ENCODE peak calls at places on chromosomes 11 and 22, in nine cellular contexts. I is upper lobe of right lung, D is endodermal cell, A is foreskin fibroblast, N is fibroblast of lung, Y is coronary artery, K is astrocyte, U is BJ, L is choroid plexus epithelial cell. G is an unnamed sample.

GRCh38 chr11:129950319-129951034 is 52.2 kb downstream of the PRDM10 start:
- DNase-seq in K (peak; percentile 60), Y (no peak), A (peak; percentile 77), N (peak; percentile 88), D (no peak), L (peak; percentile 92), U (peak; percentile 8), I (no peak), G (peak; percentile 69)

GRCh38 chr22:48060266-48060665 is 1297.8 kb downstream of the TBC1D22A start:
- DNase-seq in U (no peak), N (no peak), D (no peak), Y (no peak), L (no peak), A (no peak), K (no peak), I (no peak), G (no peak)

GRCh38 chr11:36375348-36376314 is 79.5 kb downstream of the PRR5L start:
- DNase-seq in A (peak; percentile 21), D (peak; percentile 72), Y (no peak), U (no peak), I (no peak), N (no peak), K (no peak), L (peak; percentile 60), G (peak; percentile 34)

GRCh38 chr11:37502202-37502601 is 904.2 kb upstream of the RAG2 start:
- DNase-seq in A (peak; percentile 16), D (no peak), N (peak; percentile 36), L (peak; percentile 66), U (no peak), K (no peak), I (no peak), Y (no peak), G (peak; percentile 45)

GRCh38 chr22:49791682-49792081 is 36.0 kb downstream of the BRD1 start:
- DNase-seq in U (no peak), K (no peak), D (no peak), L (no peak), I (no peak), Y (no peak), A (no peak), N (no peak), G (no peak)

GRCh38 chr11:109851780-109852390 is 241.3 kb upstream of the ZC3H12C start:
- DNase-seq in N (no peak), L (peak; percentile 59), I (no peak), U (no peak), K (peak; percentile 50), Y (no peak), A (no peak), D (no peak), G (no peak)

GRCh38 chr22:28175730-28176492 is 256.9 kb upstream of the PITPNB start:
- DNase-seq in D (no peak), Y (no peak), N (no peak), I (no peak), K (no peak), L (no peak), A (no peak), U (no peak), G (no peak)

GRCh38 chr11:65384301-65384889 is 1.9 kb upstream of the SLC25A45 start:
- DNase-seq in U (no peak), I (no peak), A (peak; percentile 65), N (peak; percentile 73), L (peak; percentile 47), D (peak; percentile 35), K (peak; percentile 14), Y (no peak), G (peak; percentile 58)

GRCh38 chr11:63023851-63024648 is 8.4 kb upstream of the SLC22A8 start:
- DNase-seq in D (peak; percentile 95), A (peak; percentile 90), K (peak; percentile 19), L (peak; percentile 83), U (no peak), I (peak; percentile 91), Y (peak; percentile 84), N (peak; percentile 70), G (peak; percentile 71)

GRCh38 chr11:87137711-87138110 is 100.0 kb downstream of the TMEM135 start:
- DNase-seq in A (peak; percentile 70), L (no peak), K (peak; percentile 10), Y (no peak), N (peak; percentile 55), I (no peak), U (peak; percentile 29), D (no peak), G (peak; percentile 90)

GRCh38 chr22:21587803-21588611 is 20.5 kb downstream of the UBE2L3 start:
- DNase-seq in N (peak; percentile 16), U (peak; percentile 8), Y (no peak), L (peak; percentile 64), A (peak; percentile 44), I (no peak), K (peak; percentile 75), D (no peak), G (peak; percentile 66)

GRCh38 chr11:28757725-28758515 is 649.7 kb downstream of the METTL15 start:
- DNase-seq in A (peak; percentile 54), D (no peak), L (peak; percentile 88), I (no peak), Y (no peak), U (peak; percentile 66), N (peak; percentile 48), K (peak; percentile 93), G (peak; percentile 83)
- H3K4me3 ChIP-seq in A (no peak overlapping the region), D (no peak overlapping the region), L (no peak overlapping the region), I (no peak overlapping the region), Y (no peak overlapping the region), U (no peak overlapping the region), N (no peak overlapping the region), K (no peak overlapping the region), G (no peak overlapping the region)

GRCh38 chr22:31241200-31241599 is 29.1 kb downstream of the LIMK2 start:
- DNase-seq in D (peak; percentile 66), N (no peak), L (peak; percentile 65), A (peak; percentile 19), I (no peak), Y (no peak), K (peak; percentile 30), U (no peak), G (no peak)

GRCh38 chr22:31244044-31244942 is 32.2 kb downstream of the LIMK2 start:
- DNase-seq in K (peak; percentile 97), L (peak; percentile 93), N (peak; percentile 61), U (peak; percentile 52), Y (no peak), D (peak; percentile 92), A (peak; percentile 79), I (no peak), G (peak; percentile 91)

GRCh38 chr22:31243339-31244043 is 31.4 kb downstream of the LIMK2 start:
- DNase-seq in A (no peak), Y (no peak), N (no peak), K (peak; percentile 78), I (no peak), U (no peak), L (no peak), D (no peak), G (no peak)

GRCh38 chr22:31240011-31240410 is 27.9 kb downstream of the LIMK2 start:
- DNase-seq in L (peak; percentile 68), D (no peak), I (no peak), K (peak; percentile 44), N (peak; percentile 12), U (no peak), A (peak; percentile 20), Y (no peak), G (peak; percentile 42)

DNA sequence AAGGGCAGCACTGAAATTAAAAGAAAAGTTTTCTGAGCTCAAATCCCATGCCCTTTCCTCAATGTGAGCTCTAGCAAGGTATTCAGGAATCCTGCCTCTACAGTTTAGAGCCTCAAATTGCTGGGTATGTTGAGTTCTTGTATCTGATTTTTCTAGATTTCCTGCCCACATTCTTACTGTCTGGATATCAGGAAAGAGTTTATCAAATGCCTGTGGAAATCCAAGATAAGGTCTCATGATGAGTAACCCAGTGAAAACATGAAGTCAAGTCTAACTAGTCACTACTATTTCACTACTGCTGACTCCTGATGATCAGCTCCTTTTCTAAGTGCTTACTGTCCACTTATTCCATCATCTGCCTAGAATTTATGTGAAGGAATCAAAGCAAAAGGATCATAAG is 29.8 kb downstream of the LIMK2 start:
- DNase-seq in U (no peak), K (peak; percentile 91), L (peak; percentile 47), D (no peak), N (no peak), A (peak; percentile 61), I (no peak), Y (no peak), G (peak; percentile 78)
- TF ChIP-seq CTCF in U (peak; percentile 32), K (peak; percentile 46), L (peak; percentile 44), D (peak; percentile 48), N (no peak), A (peak; percentile 7), I (no peak), Y (no peak), G (peak; percentile 31)

GRCh38 chr22:26707090-26707489 is 49.7 kb downstream of the MIAT start:
- DNase-seq in N (no peak), K (no peak), U (no peak), I (no peak), Y (no peak), L (no peak), A (no peak), D (no peak), G (no peak)

GRCh38 chr22:26701323-26701722 is 43.9 kb downstream of the MIAT start:
- DNase-seq in L (no peak), D (no peak), N (no peak), U (no peak), A (no peak), K (no peak), I (no peak), Y (no peak), G (no peak)

GRCh38 chr22:26707581-26707980 is 50.2 kb downstream of the MIAT start:
- DNase-seq in I (no peak), N (no peak), A (no peak), K (peak; percentile 44), U (no peak), Y (no peak), D (no peak), L (no peak), G (no peak)

GRCh38 chr22:26700462-26700861 is 43.1 kb downstream of the MIAT start:
- DNase-seq in K (no peak), U (no peak), N (no peak), A (no peak), I (no peak), L (no peak), D (no peak), Y (no peak), G (no peak)

GRCh38 chr22:26702906-26703830 is 45.8 kb downstream of the MIAT start:
- DNase-seq in K (peak; percentile 86), Y (no peak), N (peak; percentile 77), D (no peak), U (no peak), I (no peak), L (peak; percentile 87), A (peak; percentile 64), G (peak; percentile 36)
- H3K4me3 ChIP-seq in K (no peak overlapping the region), Y (no peak overlapping the region), N (no peak overlapping the region), D (no peak overlapping the region), U (no peak overlapping the region), I (no peak overlapping the region), L (no peak overlapping the region), A (no peak overlapping the region), G (no peak overlapping the region)

DNA sequence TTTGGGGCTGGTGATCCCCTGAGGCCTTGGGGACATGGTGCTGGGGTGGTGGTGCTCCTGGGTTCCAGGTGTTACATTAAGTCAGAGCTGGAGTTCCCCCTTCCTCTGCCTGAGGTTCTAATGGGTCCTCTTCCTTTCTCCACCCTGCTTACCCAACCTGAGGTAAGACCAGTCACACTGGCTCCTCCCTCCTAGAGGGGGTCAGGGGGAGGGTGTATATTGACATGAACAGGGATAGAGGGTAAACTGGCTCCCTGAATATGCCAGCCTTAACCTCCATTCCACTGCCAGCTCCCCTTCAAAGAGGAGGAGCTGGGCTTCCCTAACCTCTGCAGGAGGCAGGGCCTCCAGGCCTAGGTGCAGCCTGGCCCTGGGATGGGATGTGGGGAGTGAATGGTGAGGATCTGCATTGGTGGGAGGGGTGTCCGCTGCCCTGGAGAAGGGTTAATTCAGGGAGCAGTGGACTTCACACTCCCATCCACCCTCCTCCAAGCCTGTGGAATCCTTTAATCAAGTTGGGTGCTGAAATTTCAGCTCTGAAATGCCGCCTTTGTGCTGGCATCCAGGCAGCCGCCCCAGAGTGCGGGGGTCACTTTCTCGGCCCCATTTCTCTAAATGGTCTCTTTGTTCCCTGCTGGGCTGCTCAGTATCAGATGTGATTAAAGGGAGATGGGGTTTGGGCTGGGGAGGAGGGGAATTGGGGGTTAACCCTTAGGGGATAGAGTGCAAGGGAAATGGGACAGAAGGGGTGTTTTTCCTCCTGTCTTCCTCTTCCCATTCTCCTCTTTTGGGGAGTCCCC is 15.2 kb downstream of the POLR2F start:
- DNase-seq in A (no peak), U (no peak), D (no peak), L (no peak), I (no peak), N (no peak), K (no peak), Y (no peak), G (no peak)
- TF ChIP-seq CTCF in A (no peak), U (no peak), D (no peak), L (no peak), I (no peak), N (no peak), K (no peak), Y (no peak), G (no peak)

G was measured in fibroblast of villous mesenchyme.